ENCODE peak calls at places on chromosomes 1 and 21, in nine cellular contexts. U is activated CD4-positive, alpha-beta T cell treated with anti-CD3 and anti-CD28 coated beads, Interleukin-2, amount 50 U/mL, for 24 hours; T is endothelial cell; B is iris pigment epithelial cell; H is dorsolateral prefrontal cortex; P is AG09319; W is heart left ventricle; Q is right cardiac atrium; Z is MV-4-11. Y is an unnamed sample.

GRCh38 chr1:43530483-43531452 is at the start of gene PTPRF:
- DNase-seq in U (no peak), T (peak), B (peak), H (peak), P (no peak), W (peak), Q (peak), Z (no peak), Y (peak)

GRCh38 chr1:66436378-66437135 is 97.4 kb upstream of the SGIP1 start:
- DNase-seq in U (peak), T (no peak), B (peak), H (no peak), P (peak), W (no peak), Q (no peak), Z (peak), Y (no peak)

GRCh38 chr1:161966076-161966475 is 57.6 kb downstream of the OLFML2B start:
- DNase-seq in U (no peak), T (no peak), B (peak), H (no peak), P (no peak), W (no peak), Q (no peak), Z (no peak), Y (no peak)

GRCh38 chr1:73044241-73044640 is 761.9 kb upstream of the NEGR1 start:
- DNase-seq in U (no peak), T (no peak), B (no peak), H (no peak), P (no peak), W (peak), Q (peak), Z (no peak), Y (no peak)

GRCh38 chr1:213968391-213968790 is 19.4 kb upstream of the PROX1 start:
- DNase-seq in U (no peak), T (no peak), B (no peak), H (no peak), P (no peak), W (no peak), Q (no peak), Z (no peak), Y (no peak)

GRCh38 chr1:202029171-202029665 is 18.8 kb downstream of the ELF3 start:
- DNase-seq in U (no peak), T (no peak), B (peak), H (no peak), P (peak), W (no peak), Q (no peak), Z (no peak), Y (no peak)

GRCh38 chr1:19376428-19377372 is 64.6 kb downstream of the SLC66A1 start:
- DNase-seq in U (no peak), T (no peak), B (no peak), H (no peak), P (no peak), W (no peak), Q (no peak), Z (no peak), Y (no peak)

GRCh38 chr1:16128338-16128741 is 27.5 kb downstream of the EPHA2 start:
- DNase-seq in U (no peak), T (no peak), B (no peak), H (no peak), P (no peak), W (peak), Q (peak), Z (no peak), Y (no peak)

GRCh38 chr1:228778946-228779345 is 43.7 kb downstream of the RHOU start:
- DNase-seq in U (no peak), T (no peak), B (peak), H (no peak), P (no peak), W (no peak), Q (no peak), Z (peak), Y (no peak)

GRCh38 chr1:117501275-117501674 is 104.6 kb upstream of the TENT5C start:
- DNase-seq in U (no peak), T (no peak), B (peak), H (no peak), P (no peak), W (no peak), Q (no peak), Z (no peak), Y (no peak)

GRCh38 chr1:19166066-19166465 is 44.0 kb downstream of the UBR4 start:
- DNase-seq in U (no peak), T (no peak), B (peak), H (no peak), P (no peak), W (no peak), Q (no peak), Z (no peak), Y (no peak)

GRCh38 chr21:28538987-28539622 is 453.6 kb downstream of the LTN1 start:
- DNase-seq in U (no peak), T (no peak), B (peak), H (no peak), P (no peak), W (no peak), Q (no peak), Z (no peak), Y (no peak)

GRCh38 chr21:43767980-43768867 is 7.9 kb downstream of the CSTB start:
- DNase-seq in U (no peak), T (no peak), B (peak), H (no peak), P (no peak), W (no peak), Q (no peak), Z (no peak), Y (peak)